ENCODE peak calls at places on chromosomes 16 and 17, in five cellular contexts. X is fibroblast of lung, A is small intestine, V is tibial artery, B is astrocyte of the spinal cord. D is an unnamed sample.

GRCh38 chr17:19287651-19288050 is 50.5 kb downstream of the EPN2 start:
- DNase-seq in V (no peak), A (no peak), X (no peak), B (no peak), D (no peak)

GRCh38 chr16:29192329-29193247 is 207.7 kb downstream of the LAT start:
- DNase-seq in V (peak), B (no peak), A (no peak), X (no peak), D (no peak)

GRCh38 chr17:33934696-33935095 is 320.4 kb upstream of the CCL2 start:
- DNase-seq in A (no peak), B (no peak), V (no peak), X (no peak), D (no peak)

GRCh38 chr16:58138852-58139251 is 9.7 kb upstream of the CFAP20 start:
- DNase-seq in V (no peak), A (no peak), B (no peak), X (no peak), D (no peak)

GRCh38 chr17:49580981-49581644 is 5.4 kb downstream of the NXPH3 start:
- DNase-seq in A (no peak), X (no peak), B (no peak), V (no peak), D (no peak)

GRCh38 chr16:606656-607307 is 16.9 kb downstream of the RAB40C start:
- DNase-seq in A (no peak), B (no peak), V (no peak), X (no peak), D (no peak)

GRCh38 chr16:28531777-28532744 is 6.7 kb downstream of the NUPR1 start:
- DNase-seq in V (peak), A (peak), B (no peak), X (no peak), D (no peak)

GRCh38 chr16:31221357-31222160 is 4.6 kb upstream of the PYDC1 start:
- DNase-seq in B (no peak), V (no peak), A (peak), X (no peak), D (no peak)

GRCh38 chr17:1077536-1078061 is 80.7 kb downstream of the TIMM22 start:
- DNase-seq in A (no peak), B (no peak), V (no peak), X (no peak), D (no peak)

GRCh38 chr16:56860226-56861020 is 4.6 kb upstream of the SLC12A3 start:
- DNase-seq in A (peak), B (no peak), X (peak), V (no peak), D (no peak)

GRCh38 chr17:67833946-67834631 is 8.8 kb downstream of the BPTF start:
- DNase-seq in X (no peak), A (no peak), B (no peak), V (no peak), D (no peak)

GRCh38 chr16:85878875-85879274 is 20.1 kb upstream of the IRF8 start:
- DNase-seq in V (no peak), B (peak), A (no peak), X (peak), D (peak)

GRCh38 chr16:28845173-28846079 is 722 bp downstream of the TUFM start:
- DNase-seq in B (peak), V (no peak), A (peak), X (peak), D (no peak)

GRCh38 chr17:43854498-43854897 is 7.5 kb downstream of the CD300LG start:
- DNase-seq in B (no peak), V (no peak), A (no peak), X (no peak), D (no peak)

GRCh38 chr17:75440738-75441448 is 15.5 kb upstream of the TMEM94 start:
- DNase-seq in A (no peak), X (peak), B (no peak), V (no peak), D (no peak)

GRCh38 chr17:6027342-6028024 is 42.7 kb upstream of the WSCD1 start:
- DNase-seq in X (no peak), A (no peak), B (no peak), V (no peak), D (no peak)

GRCh38 chr17:12830692-12831363 is 41.5 kb downstream of the ARHGAP44 start:
- DNase-seq in X (no peak), B (no peak), A (peak), V (no peak), D (no peak)

GRCh38 chr17:38748329-38749221 is at the start of gene PCGF2:
- DNase-seq in X (peak), B (peak), A (peak), V (peak), D (peak)

GRCh38 chr17:66348605-66349165 is 46.3 kb downstream of the PRKCA start:
- DNase-seq in B (peak), X (peak), V (no peak), A (peak), D (peak)

GRCh38 chr17:44827863-44828262 is 2.2 kb downstream of the GJC1 start:
- DNase-seq in V (no peak), X (no peak), A (no peak), B (no peak), D (no peak)

GRCh38 chr17:39236981-39237441 is 11.3 kb upstream of the STAC2 start:
- DNase-seq in A (no peak), X (no peak), V (no peak), B (no peak), D (no peak)

GRCh38 chr17:41393826-41394225 is 3.6 kb downstream of the KRT31 start:
- DNase-seq in V (no peak), X (no peak), B (no peak), A (no peak), D (no peak)

GRCh38 chr16:88927010-88927409 is 50.0 kb downstream of the CBFA2T3 start:
- DNase-seq in A (peak), X (no peak), B (no peak), V (no peak), D (no peak)

GRCh38 chr17:76735586-76736348 is 1.4 kb downstream of the SRSF2 start:
- DNase-seq in B (no peak), V (no peak), A (peak), X (no peak), D (no peak)

GRCh38 chr16:2333772-2334379 is 6.7 kb downstream of the ABCA3 start:
- DNase-seq in A (no peak), X (no peak), V (no peak), B (no peak), D (no peak)

GRCh38 chr17:33045236-33045635 is 53.6 kb downstream of the SPACA3 start:
- DNase-seq in V (no peak), X (no peak), B (no peak), A (no peak), D (no peak)

GRCh38 chr17:4394208-4395110 is 28.0 kb upstream of the UBE2G1 start:
- DNase-seq in A (no peak), X (no peak), V (no peak), B (no peak), D (no peak)

GRCh38 chr17:44094701-44095387 is 24.3 kb downstream of the G6PC3 start:
- DNase-seq in X (no peak), V (no peak), A (no peak), B (no peak), D (no peak)

GRCh38 chr16:31460582-31461002 is 1.3 kb downstream of the ARMC5 start:
- DNase-seq in X (peak), B (peak), V (no peak), A (peak), D (no peak)

GRCh38 chr16:1218930-1219611 is 6.0 kb downstream of the TPSG1 start:
- DNase-seq in X (no peak), V (no peak), A (no peak), B (no peak), D (no peak)

GRCh38 chr16:50400967-50401348 is 32.2 kb upstream of the BRD7 start:
- DNase-seq in A (no peak), B (no peak), V (no peak), X (no peak), D (no peak)

GRCh38 chr17:13601317-13601775 is 383 bp downstream of the HS3ST3A1 start:
- DNase-seq in B (peak), V (no peak), X (no peak), A (no peak), D (no peak)

GRCh38 chr17:31327534-31328526 is 6.4 kb upstream of the EVI2A start:
- DNase-seq in V (no peak), A (no peak), X (peak), B (peak), D (peak)

GRCh38 chr17:7549401-7550055 is 670 bp downstream of the TNFSF12 start:
- DNase-seq in V (no peak), A (peak), X (peak), B (no peak), D (no peak)

DNA sequence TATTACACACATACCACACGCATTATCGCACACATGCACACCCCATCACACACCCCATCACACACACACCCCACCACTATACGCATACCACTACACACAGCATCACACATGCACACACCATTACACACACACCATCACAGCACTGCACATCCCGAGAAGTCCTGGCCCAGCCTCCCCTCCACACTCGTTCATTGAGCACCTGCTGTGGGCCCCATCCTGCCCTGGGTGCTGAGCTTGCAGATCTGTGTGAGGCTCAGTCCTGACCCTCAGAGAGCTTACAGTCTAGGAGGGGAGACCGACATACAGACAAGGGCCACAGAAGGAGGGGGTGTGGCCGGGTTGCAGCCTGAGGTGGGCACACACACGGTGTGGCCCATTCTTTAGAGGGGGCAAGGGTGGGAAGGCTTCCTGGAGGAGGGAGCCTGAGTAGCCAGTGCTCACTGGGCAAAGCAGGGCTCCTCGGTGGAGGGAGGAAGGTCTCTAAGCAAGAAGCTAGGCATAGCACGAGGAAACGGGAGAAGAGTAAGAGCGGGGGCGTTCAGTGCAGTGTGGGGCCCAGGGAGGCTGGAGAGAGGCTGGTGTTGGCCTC is 206.6 kb downstream of the NTN1 start:
- DNase-seq in B (no peak), V (no peak), A (no peak), X (no peak), D (no peak)
- H3K4me3 ChIP-seq in B (no peak), V (no peak), A (no peak), X (no peak), D (no peak)

GRCh38 chr17:2779545-2779944 is 16.7 kb upstream of the RAP1GAP2 start:
- DNase-seq in A (no peak), X (no peak), V (no peak), B (no peak), D (no peak)

GRCh38 chr17:2780256-2780655 is 16.0 kb upstream of the RAP1GAP2 start:
- DNase-seq in B (no peak), X (no peak), A (no peak), V (no peak), D (no peak)

GRCh38 chr17:2778489-2778888 is 17.7 kb upstream of the RAP1GAP2 start:
- DNase-seq in B (no peak), A (no peak), V (no peak), X (no peak), D (no peak)

GRCh38 chr17:2777242-2777867 is 18.9 kb upstream of the RAP1GAP2 start:
- DNase-seq in V (no peak), A (no peak), B (no peak), X (no peak), D (no peak)

GRCh38 chr17:2776589-2777241 is 19.5 kb upstream of the RAP1GAP2 start:
- DNase-seq in B (no peak), A (peak), X (no peak), V (no peak), D (no peak)
- H3K4me3 ChIP-seq in B (no peak), A (peak), X (no peak), V (no peak), D (peak)

GRCh38 chr17:81386646-81387234 is 8.5 kb upstream of the BAHCC1 start:
- DNase-seq in V (no peak), X (no peak), B (no peak), A (no peak), D (no peak)

GRCh38 chr17:81388091-81388611 is 7.1 kb upstream of the BAHCC1 start:
- DNase-seq in B (no peak), A (no peak), X (no peak), V (no peak), D (no peak)

GRCh38 chr17:81386141-81386645 is 9.1 kb upstream of the BAHCC1 start:
- DNase-seq in X (peak), B (no peak), V (no peak), A (no peak), D (no peak)

GRCh38 chr17:81388612-81389367 is 6.5 kb upstream of the BAHCC1 start:
- DNase-seq in B (no peak), X (peak), V (no peak), A (no peak), D (no peak)

GRCh38 chr17:81387235-81388060 is 7.8 kb upstream of the BAHCC1 start:
- DNase-seq in V (no peak), A (peak), B (peak), X (peak), D (no peak)
- H3K4me3 ChIP-seq in V (peak), A (peak), B (peak), X (peak), D (peak)

GRCh38 chr16:79362312-79362970 is 238.1 kb downstream of the MAF start:
- DNase-seq in V (no peak), B (no peak), X (no peak), A (peak), D (no peak)
- H3K4me3 ChIP-seq in V (no peak), B (no peak), X (no peak), A (no peak), D (no peak)

D was measured in skeletal muscle cell.